ENCODE peak calls at places on chromosomes 2 and 18, in four cellular contexts. D is HCT116, R is sigmoid colon, J is transverse colon. S is an unnamed sample.

GRCh38 chr2:25825238-25825637 is 53.0 kb downstream of the ASXL2 start:
- DNase-seq in D (no peak), R (no peak), J (no peak), S (no peak)

GRCh38 chr18:46448347-46448746 is 208.7 kb downstream of the LOXHD1 start:
- DNase-seq in D (no peak), R (no peak), J (no peak), S (no peak)

GRCh38 chr2:196171248-196171871 is at the start of gene STK17B:
- DNase-seq in D (peak), R (peak), J (peak), S (peak)

GRCh38 chr2:136125226-136125625 is 7.3 kb upstream of the CXCR4 start:
- DNase-seq in D (no peak), R (no peak), J (no peak), S (no peak)

GRCh38 chr2:168611896-168612650 is 156.0 kb downstream of the CERS6 start:
- DNase-seq in D (no peak), R (no peak), J (no peak), S (no peak)

GRCh38 chr2:36549063-36549662 is 48.8 kb downstream of the FEZ2 start:
- DNase-seq in D (no peak), R (no peak), J (no peak), S (no peak)

GRCh38 chr2:106562826-106563594 is 75.8 kb downstream of the CD8B2 start:
- DNase-seq in D (no peak), R (peak), J (no peak), S (no peak)

GRCh38 chr2:220188031-220188430 is 560.6 kb downstream of the SLC4A3 start:
- DNase-seq in D (no peak), R (no peak), J (no peak), S (no peak)

GRCh38 chr2:220670461-220670979 is 901.6 kb downstream of the EPHA4 start:
- DNase-seq in D (no peak), R (no peak), J (peak), S (no peak)

GRCh38 chr2:136234261-136234660 is 116.3 kb upstream of the CXCR4 start:
- DNase-seq in D (no peak), R (no peak), J (no peak), S (no peak)

GRCh38 chr2:85862426-85862825 is 26.4 kb downstream of the ST3GAL5 start:
- DNase-seq in D (no peak), R (no peak), J (no peak), S (no peak)

GRCh38 chr2:44244135-44244871 is 31.0 kb upstream of the SLC3A1 start:
- DNase-seq in D (peak), R (peak), J (peak), S (peak)

GRCh38 chr18:8706545-8706980 is 1.2 kb downstream of the MTCL1 start:
- DNase-seq in D (no peak), R (peak), J (no peak), S (peak)

GRCh38 chr18:78422336-78422735 is 557.3 kb upstream of the SALL3 start:
- DNase-seq in D (no peak), R (no peak), J (no peak), S (no peak)

GRCh38 chr18:6876646-6877045 is 147.1 kb downstream of the ARHGAP28 start:
- DNase-seq in D (no peak), R (no peak), J (no peak), S (no peak)

GRCh38 chr2:225006730-225007129 is 35.5 kb downstream of the DOCK10 start:
- DNase-seq in D (no peak), R (no peak), J (no peak), S (no peak)

GRCh38 chr2:152847067-152847466 is 128.6 kb downstream of the ARL6IP6 start:
- DNase-seq in D (no peak), R (no peak), J (no peak), S (no peak)

GRCh38 chr2:37415128-37415817 is 70.8 kb downstream of the QPCT start:
- DNase-seq in D (no peak), R (no peak), J (no peak), S (no peak)

GRCh38 chr2:11877764-11878163 is 131.3 kb downstream of the LPIN1 start:
- DNase-seq in D (no peak), R (peak), J (no peak), S (no peak)

GRCh38 chr2:9244985-9245544 is 38.5 kb downstream of the ASAP2 start:
- DNase-seq in D (no peak), R (no peak), J (no peak), S (no peak)

GRCh38 chr2:39506215-39506614 is 69.1 kb upstream of the MAP4K3 start:
- DNase-seq in D (no peak), R (no peak), J (no peak), S (no peak)

GRCh38 chr18:69674921-69675405 is 272.7 kb downstream of the CD226 start:
- DNase-seq in D (no peak), R (no peak), J (no peak), S (no peak)

GRCh38 chr2:174343343-174343637 is 8.5 kb downstream of the SP9 start:
- DNase-seq in D (no peak), R (no peak), J (no peak), S (no peak)

GRCh38 chr2:23283653-23284052 is 101.3 kb upstream of the KLHL29 start:
- DNase-seq in D (no peak), R (no peak), J (no peak), S (no peak)

GRCh38 chr2:37326866-37327634 is 2.4 kb upstream of the PRKD3 start:
- DNase-seq in D (no peak), R (no peak), J (no peak), S (no peak)

GRCh38 chr2:239264838-239265651 is 135.8 kb downstream of the HDAC4 start:
- DNase-seq in D (peak), R (peak), J (peak), S (peak)

GRCh38 chr2:19355931-19356544 is 2.4 kb downstream of the OSR1 start:
- DNase-seq in D (no peak), R (no peak), J (no peak), S (no peak)

GRCh38 chr18:31511098-31511497 is 13.1 kb downstream of the DSG2 start:
- DNase-seq in D (no peak), R (no peak), J (no peak), S (no peak)

GRCh38 chr2:10688921-10689807 is 611 bp downstream of the NOL10 start:
- DNase-seq in D (no peak), R (peak), J (peak), S (no peak)

GRCh38 chr2:10686176-10686575 is 3.6 kb downstream of the NOL10 start:
- DNase-seq in D (no peak), R (no peak), J (no peak), S (no peak)

DNA sequence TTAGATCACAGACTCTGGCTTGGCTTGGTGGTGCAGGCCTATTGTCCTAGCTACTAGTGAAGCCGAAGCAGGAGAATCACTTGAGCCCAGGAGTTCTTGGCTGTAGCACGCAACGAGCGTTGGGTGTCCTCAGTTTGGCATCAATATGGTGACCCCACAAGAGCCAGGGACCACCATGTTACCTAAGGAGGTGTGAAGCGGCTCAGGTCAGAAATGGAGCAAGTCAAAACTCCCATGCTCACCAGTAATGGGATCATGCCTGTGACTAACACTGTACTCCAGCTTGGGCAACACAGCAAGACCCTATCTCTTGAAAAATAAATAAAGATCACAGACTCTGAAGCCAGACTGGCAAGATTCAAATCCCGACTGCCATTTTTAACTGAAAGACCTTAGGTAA is 1.7 kb upstream of the NOL10 start:
- DNase-seq in D (no peak), R (no peak), J (no peak), S (no peak)
- TF ChIP-seq POLR2AphosphoS5 in D (no peak), R (no peak), J (no peak), S (no peak)

DNA sequence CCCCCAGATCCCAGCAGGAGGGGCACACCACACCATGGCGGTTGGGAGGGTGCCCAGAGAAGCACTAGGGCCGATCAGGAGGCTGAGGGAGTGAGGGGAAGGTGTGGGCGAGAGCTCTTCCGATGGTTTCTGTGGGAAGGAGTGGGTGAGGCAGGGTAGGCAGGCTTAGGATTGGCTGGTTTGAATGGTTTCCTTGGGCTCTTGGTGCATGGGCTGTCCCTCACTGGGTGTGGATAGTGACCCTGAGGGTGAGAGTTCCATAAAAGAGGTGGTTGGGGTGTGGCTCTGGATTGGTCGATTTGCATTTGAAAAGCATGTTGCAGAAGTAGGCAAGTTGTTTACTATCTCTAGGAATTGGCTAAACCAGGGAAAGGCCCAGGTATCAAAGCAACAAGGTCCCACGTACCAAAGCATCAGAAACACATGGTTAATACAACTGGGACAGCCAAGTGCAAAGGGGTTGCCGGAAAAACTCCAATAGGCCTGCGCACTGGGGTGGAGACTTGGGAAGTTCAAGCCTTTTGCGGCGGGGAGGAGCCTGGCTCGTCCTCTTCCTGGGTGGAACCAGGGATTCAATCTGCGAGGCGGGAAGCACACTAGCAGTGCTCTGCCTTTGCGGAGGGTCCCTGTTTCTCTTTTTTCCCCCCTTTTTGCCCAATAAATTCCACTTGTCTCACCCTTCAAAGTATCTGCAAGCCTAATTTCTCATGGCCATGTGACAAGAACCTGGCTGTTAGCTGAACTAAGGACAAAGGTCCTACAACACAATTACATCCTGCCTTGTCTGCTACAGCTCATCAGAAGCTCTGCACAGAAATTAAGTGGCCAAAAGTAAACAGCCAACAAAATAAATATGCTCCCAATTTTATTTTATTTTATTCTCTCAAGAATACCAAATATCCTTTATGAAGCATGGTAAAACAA is 43.2 kb downstream of the IL1R2 start:
- DNase-seq in D (no peak), R (no peak), J (no peak), S (no peak)
- TF ChIP-seq POLR2AphosphoS5 in D (no peak), R (no peak), J (no peak), S (no peak)

GRCh38 chr2:149070681-149071355 is 32.3 kb downstream of the LYPD6B start:
- DNase-seq in D (no peak), R (no peak), J (no peak), S (no peak)

GRCh38 chr2:149068225-149068995 is 29.9 kb downstream of the LYPD6B start:
- DNase-seq in D (no peak), R (no peak), J (no peak), S (no peak)

GRCh38 chr2:149065236-149065635 is 26.7 kb downstream of the LYPD6B start:
- DNase-seq in D (no peak), R (no peak), J (no peak), S (no peak)

GRCh38 chr2:149064365-149064841 is 25.9 kb downstream of the LYPD6B start:
- DNase-seq in D (no peak), R (no peak), J (peak), S (no peak)

DNA sequence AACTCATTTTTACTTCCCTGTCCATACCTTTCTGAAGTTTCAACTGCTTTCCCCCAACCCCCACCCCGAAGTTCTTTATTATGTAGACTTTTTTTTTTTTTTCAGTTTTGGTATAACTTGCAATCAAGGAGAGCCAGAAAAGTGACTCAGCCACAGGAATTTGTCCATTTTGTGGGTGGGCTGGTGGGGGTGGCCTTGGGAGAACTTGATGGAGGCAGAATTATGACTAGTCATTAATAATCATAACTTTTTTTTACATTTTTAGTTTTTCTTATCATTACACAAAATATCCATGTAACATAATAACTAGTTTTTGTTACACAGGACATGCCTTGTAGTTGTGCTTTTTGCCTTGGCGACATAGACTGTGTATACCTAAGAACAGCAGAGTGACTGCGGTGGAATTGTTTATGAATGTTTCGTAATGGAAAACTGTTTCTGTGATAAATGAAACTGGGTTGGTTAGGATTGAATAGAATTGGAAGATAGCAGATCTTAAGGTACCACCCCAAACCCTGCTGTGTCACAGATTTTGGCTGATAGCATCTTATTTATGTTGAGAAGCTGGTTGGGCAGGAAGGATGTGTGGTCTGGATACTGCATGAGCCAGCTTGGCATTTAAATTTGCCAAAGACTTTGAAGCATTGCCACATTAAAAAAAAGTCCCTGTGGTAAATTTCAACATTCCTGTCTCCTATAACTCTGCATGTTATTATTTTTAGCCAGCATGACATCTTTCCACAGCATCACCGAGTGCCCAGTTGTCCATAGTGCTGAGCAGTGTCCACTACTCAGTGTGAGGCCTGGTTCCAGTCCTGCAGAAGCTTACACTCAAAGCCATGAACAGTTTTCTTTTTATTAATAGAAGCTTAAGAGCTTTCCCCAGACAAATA is 30.7 kb downstream of the LYPD6B start:
- DNase-seq in D (no peak), R (no peak), J (no peak), S (no peak)
- TF ChIP-seq POLR2AphosphoS5 in D (no peak), R (no peak), J (no peak), S (no peak)

GRCh38 chr18:79465392-79465991 is 69.8 kb downstream of the NFATC1 start:
- DNase-seq in D (no peak), R (no peak), J (peak), S (peak)
- TF ChIP-seq POLR2AphosphoS5 in D (no peak), R (no peak), J (no peak), S (no peak)

S was measured in GM12892.